ENCODE peak calls at places on chromosomes 13 and 19, in six cellular contexts. One of them, this sample, is unnamed.

GRCh38 chr13:42973581-42973980 is 18.5 kb downstream of the EPSTI1 start:
- DNase-seq in PC-9: no peak
- DNase-seq in PC-3: no peak
- DNase-seq in neural progenitor cell: no peak
- DNase-seq in mesendoderm: peak; percentile 26
- DNase-seq in astrocyte: no peak
- DNase-seq in this sample: no peak

GRCh38 chr13:19589312-19589711 is 28.0 kb upstream of the TPTE2 start:
- DNase-seq in PC-9: no peak
- DNase-seq in PC-3: no peak
- DNase-seq in neural progenitor cell: no peak
- DNase-seq in mesendoderm: no peak
- DNase-seq in astrocyte: no peak
- DNase-seq in this sample: no peak

GRCh38 chr13:98819382-98819781 is 66.9 kb upstream of the SLC15A1 start:
- DNase-seq in PC-9: no peak
- DNase-seq in PC-3: no peak
- DNase-seq in neural progenitor cell: no peak
- DNase-seq in mesendoderm: no peak
- DNase-seq in astrocyte: no peak
- DNase-seq in this sample: no peak

GRCh38 chr19:24159707-24160106 is 72.7 kb downstream of the ZNF254 start:
- DNase-seq in PC-9: peak; percentile 43
- DNase-seq in PC-3: peak; percentile 49
- DNase-seq in neural progenitor cell: no peak
- DNase-seq in mesendoderm: peak; percentile 45
- DNase-seq in astrocyte: peak; percentile 9
- DNase-seq in this sample: no peak

GRCh38 chr19:12791345-12792047 is at the start of gene JUNB:
- DNase-seq in PC-9: peak; percentile 89
- DNase-seq in PC-3: peak; percentile 99
- DNase-seq in neural progenitor cell: peak; percentile 90
- DNase-seq in mesendoderm: peak; percentile 93
- DNase-seq in astrocyte: peak; percentile 88
- DNase-seq in this sample: peak; percentile 98

GRCh38 chr19:46015961-46016425 is 6.9 kb downstream of the PGLYRP1 start:
- DNase-seq in PC-9: no peak
- DNase-seq in PC-3: no peak
- DNase-seq in neural progenitor cell: peak; percentile 68
- DNase-seq in mesendoderm: no peak
- DNase-seq in astrocyte: no peak
- DNase-seq in this sample: no peak

GRCh38 chr19:43432866-43433673 is 18.4 kb downstream of the TEX101 start:
- DNase-seq in PC-9: peak; percentile 49
- DNase-seq in PC-3: peak; percentile 65
- DNase-seq in neural progenitor cell: peak; percentile 78
- DNase-seq in mesendoderm: peak; percentile 79
- DNase-seq in astrocyte: peak; percentile 12
- DNase-seq in this sample: peak; percentile 49

GRCh38 chr19:13574933-13575332 is 68.7 kb upstream of the CACNA1A start:
- DNase-seq in PC-9: no peak
- DNase-seq in PC-3: peak; percentile 56
- DNase-seq in neural progenitor cell: peak; percentile 61
- DNase-seq in mesendoderm: peak; percentile 36
- DNase-seq in astrocyte: no peak
- DNase-seq in this sample: no peak

GRCh38 chr19:50490991-50491472 is 14.4 kb upstream of the GARIN5A start:
- DNase-seq in PC-9: no peak
- DNase-seq in PC-3: no peak
- DNase-seq in neural progenitor cell: no peak
- DNase-seq in mesendoderm: no peak
- DNase-seq in astrocyte: no peak
- DNase-seq in this sample: no peak

GRCh38 chr13:80235559-80236296 is 105.2 kb downstream of the SPRY2 start:
- DNase-seq in PC-9: peak; percentile 74
- DNase-seq in PC-3: peak; percentile 85
- DNase-seq in neural progenitor cell: no peak
- DNase-seq in mesendoderm: no peak
- DNase-seq in astrocyte: peak; percentile 49
- DNase-seq in this sample: peak; percentile 86

GRCh38 chr13:31518666-31519065 is 220.7 kb upstream of the RXFP2 start:
- DNase-seq in PC-9: no peak
- DNase-seq in PC-3: no peak
- DNase-seq in neural progenitor cell: no peak
- DNase-seq in mesendoderm: no peak
- DNase-seq in astrocyte: peak; percentile 2
- DNase-seq in this sample: no peak

GRCh38 chr19:56976995-56977906 is 136.7 kb upstream of the PEG3 start:
- DNase-seq in PC-9: no peak
- DNase-seq in PC-3: no peak
- DNase-seq in neural progenitor cell: no peak
- DNase-seq in mesendoderm: no peak
- DNase-seq in astrocyte: no peak
- DNase-seq in this sample: no peak

GRCh38 chr13:88526186-88526852 is 855.1 kb downstream of the SLITRK5 start:
- DNase-seq in PC-9: no peak
- DNase-seq in PC-3: no peak
- DNase-seq in neural progenitor cell: peak; percentile 60
- DNase-seq in mesendoderm: peak; percentile 14
- DNase-seq in astrocyte: no peak
- DNase-seq in this sample: no peak

GRCh38 chr13:110187501-110188161 is 119.3 kb downstream of the COL4A1 start:
- DNase-seq in PC-9: peak; percentile 42
- DNase-seq in PC-3: peak; percentile 79
- DNase-seq in neural progenitor cell: no peak
- DNase-seq in mesendoderm: no peak
- DNase-seq in astrocyte: peak; percentile 86
- DNase-seq in this sample: peak; percentile 37

GRCh38 chr19:58562126-58563033 is 4.0 kb upstream of the UBE2M start:
- DNase-seq in PC-9: no peak
- DNase-seq in PC-3: peak; percentile 55
- DNase-seq in neural progenitor cell: peak; percentile 52
- DNase-seq in mesendoderm: no peak
- DNase-seq in astrocyte: peak; percentile 44
- DNase-seq in this sample: peak; percentile 37

GRCh38 chr19:45175663-45176345 is 2.2 kb downstream of the TRAPPC6A start:
- DNase-seq in PC-9: no peak
- DNase-seq in PC-3: no peak
- DNase-seq in neural progenitor cell: no peak
- DNase-seq in mesendoderm: no peak
- DNase-seq in astrocyte: no peak
- DNase-seq in this sample: no peak

GRCh38 chr13:59086147-59086546 is 1077.6 kb downstream of the DIAPH3 start:
- DNase-seq in PC-9: no peak
- DNase-seq in PC-3: peak; percentile 62
- DNase-seq in neural progenitor cell: no peak
- DNase-seq in mesendoderm: no peak
- DNase-seq in astrocyte: peak; percentile 97
- DNase-seq in this sample: peak; percentile 28

GRCh38 chr13:47853236-47853635 is 147.8 kb downstream of the SUCLA2 start:
- DNase-seq in PC-9: no peak
- DNase-seq in PC-3: no peak
- DNase-seq in neural progenitor cell: no peak
- DNase-seq in mesendoderm: no peak
- DNase-seq in astrocyte: peak; percentile 34
- DNase-seq in this sample: no peak

GRCh38 chr13:47862841-47863240 is 138.2 kb downstream of the SUCLA2 start:
- DNase-seq in PC-9: no peak
- DNase-seq in PC-3: no peak
- DNase-seq in neural progenitor cell: no peak
- DNase-seq in mesendoderm: no peak
- DNase-seq in astrocyte: no peak
- DNase-seq in this sample: no peak

GRCh38 chr13:47858042-47858677 is 142.9 kb downstream of the SUCLA2 start:
- DNase-seq in PC-9: no peak
- DNase-seq in PC-3: no peak
- DNase-seq in neural progenitor cell: no peak
- DNase-seq in mesendoderm: no peak
- DNase-seq in astrocyte: no peak
- DNase-seq in this sample: no peak

GRCh38 chr13:47858678-47859050 is 142.4 kb downstream of the SUCLA2 start:
- DNase-seq in PC-9: no peak
- DNase-seq in PC-3: peak; percentile 42
- DNase-seq in neural progenitor cell: no peak
- DNase-seq in mesendoderm: no peak
- DNase-seq in astrocyte: peak; percentile 69
- DNase-seq in this sample: no peak

DNA sequence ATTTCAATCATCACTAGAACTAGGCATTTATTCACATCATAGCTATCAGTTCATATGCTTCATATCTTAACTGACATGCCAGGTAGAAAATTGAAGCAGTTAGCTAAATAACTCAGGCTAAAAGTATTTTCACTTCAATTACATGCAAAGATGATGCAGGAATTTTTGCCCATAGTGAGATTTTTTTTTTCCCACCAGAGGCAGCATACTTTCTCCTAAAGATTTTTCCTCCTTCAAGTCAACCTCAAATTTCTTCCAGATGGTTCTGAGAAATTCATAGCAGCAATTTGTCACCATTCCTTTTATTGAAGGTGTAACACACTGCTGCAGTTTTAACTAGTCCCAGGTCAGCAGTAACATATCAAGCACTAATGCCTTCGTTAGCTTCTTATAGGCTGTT is 141.9 kb downstream of the SUCLA2 start:
- DNase-seq in PC-9: no peak
- DNase-seq in PC-3: no peak
- DNase-seq in neural progenitor cell: no peak
- DNase-seq in mesendoderm: peak; percentile 32
- DNase-seq in astrocyte: peak; percentile 25
- DNase-seq in this sample: no peak
- H3K4me2 ChIP-seq in PC-9: no peak overlapping the region
- H3K4me2 ChIP-seq in PC-3: no peak overlapping the region
- H3K4me2 ChIP-seq in neural progenitor cell: no peak overlapping the region
- H3K4me2 ChIP-seq in mesendoderm: no peak overlapping the region
- H3K4me2 ChIP-seq in astrocyte: peak overlapping the region; percentile 21
- H3K4me2 ChIP-seq in this sample: no peak overlapping the region

DNA sequence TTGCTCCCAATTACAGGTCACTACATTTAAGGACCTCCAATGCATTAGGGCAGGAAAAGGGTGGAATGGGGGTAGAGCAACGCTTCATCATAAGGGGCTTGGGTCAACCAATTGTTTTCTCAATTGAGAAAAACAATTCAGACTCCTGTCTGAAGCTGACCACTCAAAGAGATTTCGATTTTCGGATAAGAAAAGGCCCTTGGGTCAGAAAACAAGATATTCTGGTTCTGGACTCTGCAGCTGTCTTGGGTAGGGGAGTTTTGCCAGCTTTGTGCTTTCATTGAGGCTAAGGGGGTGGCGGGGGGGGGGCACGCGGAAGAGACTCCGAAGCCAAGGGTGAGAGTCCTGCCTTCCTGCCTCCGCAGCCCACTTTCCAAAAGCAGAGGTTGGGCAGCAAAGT is 4.8 kb upstream of the ZNF98 start:
- DNase-seq in PC-9: no peak
- DNase-seq in PC-3: no peak
- DNase-seq in neural progenitor cell: no peak
- DNase-seq in mesendoderm: no peak
- DNase-seq in astrocyte: no peak
- DNase-seq in this sample: no peak
- H3K4me3 ChIP-seq in PC-9: no peak overlapping the region
- H3K4me3 ChIP-seq in PC-3: no peak overlapping the region
- H3K4me3 ChIP-seq in neural progenitor cell: no peak overlapping the region
- H3K4me3 ChIP-seq in mesendoderm: no peak overlapping the region
- H3K4me3 ChIP-seq in astrocyte: no peak overlapping the region
- H3K4me3 ChIP-seq in this sample: no peak overlapping the region

GRCh38 chr19:38266981-38267597 is 2.7 kb downstream of the SPINT2 start:
- DNase-seq in PC-9: peak; percentile 77
- DNase-seq in PC-3: peak; percentile 69
- DNase-seq in neural progenitor cell: no peak
- DNase-seq in mesendoderm: peak; percentile 62
- DNase-seq in astrocyte: peak; percentile 68
- DNase-seq in this sample: peak; percentile 55
- H3K27ac ChIP-seq in PC-9: peak overlapping the region; percentile 94
- H3K27ac ChIP-seq in PC-3: peak overlapping the region; percentile 73
- H3K27ac ChIP-seq in neural progenitor cell: no peak overlapping the region
- H3K27ac ChIP-seq in mesendoderm: peak overlapping the region; percentile 4
- H3K27ac ChIP-seq in astrocyte: peak overlapping the region; percentile 28
- H3K27ac ChIP-seq in this sample: peak overlapping the region; percentile 23

DNA sequence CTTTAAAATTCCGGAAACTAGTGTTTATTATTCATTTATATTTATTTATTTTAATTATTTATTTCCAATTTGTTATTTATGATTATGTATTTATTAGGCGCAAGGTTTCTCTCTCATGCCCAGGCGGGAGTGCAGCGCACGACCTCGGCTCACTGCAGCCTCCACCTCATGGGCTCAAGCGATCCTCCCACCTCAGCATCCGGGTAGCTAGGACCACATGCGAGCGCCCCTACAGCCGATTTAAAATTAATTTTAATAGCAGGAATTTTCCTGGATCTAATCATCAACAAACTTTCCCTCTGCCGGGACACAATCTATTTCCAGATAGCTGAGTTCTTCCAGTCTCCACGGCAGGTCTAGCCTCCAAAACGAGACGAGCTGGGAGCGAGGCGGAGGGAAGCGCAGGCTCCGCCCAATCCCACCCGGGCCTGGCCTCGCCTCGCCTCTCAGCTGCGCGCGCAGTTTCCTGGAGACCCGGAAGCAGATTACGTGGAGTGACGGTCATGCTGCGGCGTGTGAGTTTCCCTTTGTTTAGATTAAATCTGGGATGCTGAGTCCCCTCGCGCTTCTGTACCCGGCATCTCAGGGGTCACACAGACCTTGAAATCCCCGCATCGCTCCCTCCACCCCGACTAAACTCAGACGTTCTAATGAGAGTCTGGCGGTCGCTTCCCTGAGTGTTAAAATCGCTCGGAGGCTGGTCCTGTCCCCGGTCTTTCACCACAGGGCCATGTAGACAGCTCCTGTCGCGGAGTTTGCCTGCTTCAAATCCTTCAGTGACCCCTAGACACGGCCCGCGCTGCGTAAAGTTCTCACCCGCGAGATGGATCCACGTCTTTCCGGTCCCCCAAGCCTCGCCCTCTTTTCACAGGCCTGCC is at the start of gene ZNF880:
- DNase-seq in PC-9: peak; percentile 78
- DNase-seq in PC-3: peak; percentile 52
- DNase-seq in neural progenitor cell: peak; percentile 93
- DNase-seq in mesendoderm: peak; percentile 96
- DNase-seq in astrocyte: peak; percentile 81
- DNase-seq in this sample: peak; percentile 89
- H3K4me2 ChIP-seq in PC-9: peak within 1 kb of the TSS; percentile 79
- H3K4me2 ChIP-seq in PC-3: peak within 1 kb of the TSS; percentile 43
- H3K4me2 ChIP-seq in neural progenitor cell: peak within 1 kb of the TSS; percentile 72
- H3K4me2 ChIP-seq in mesendoderm: peak within 1 kb of the TSS; percentile 56
- H3K4me2 ChIP-seq in astrocyte: peak within 1 kb of the TSS; percentile 92
- H3K4me2 ChIP-seq in this sample: peak within 1 kb of the TSS; percentile 81

This sample was measured in endothelial cell of umbilical vein.